ENCODE peak calls at places on chromosome 11, in ten cellular contexts. A is stimulated activated CD4-positive, alpha-beta T cell treated with anti-CD3 and anti-CD28 coated beads, TNF-alpha, amount 100 ng/mL, for 48 hours; M is HFFc6; Z is NCI-H1436; T is AG09319; X is nephron progenitor cell; J is posterior cingulate gyrus; R is hypothalamus; O is CD8-positive, alpha-beta memory T cell; K is COLO829. C is an unnamed sample.

GRCh38 chr11:131954146-131954545 is 583.7 kb downstream of the NTM start:
- DNase-seq in A (no peak), M (no peak), Z (no peak), T (no peak), X (no peak), J (no peak), R (no peak), O (no peak), K (no peak), C (no peak)

GRCh38 chr11:108965602-108966001 is 300.7 kb downstream of the DDX10 start:
- DNase-seq in A (no peak), M (peak), Z (no peak), T (peak), X (no peak), J (no peak), R (no peak), O (no peak), K (no peak), C (no peak)

GRCh38 chr11:134019500-134019899 is 49.4 kb upstream of the JAM3 start:
- DNase-seq in A (no peak), M (no peak), Z (no peak), T (no peak), X (no peak), J (no peak), R (no peak), O (no peak), K (no peak), C (no peak)

GRCh38 chr11:121482231-121483129 is 29.7 kb upstream of the SORL1-AS1 start:
- DNase-seq in A (peak), M (no peak), Z (no peak), T (no peak), X (no peak), J (no peak), R (peak), O (peak), K (peak), C (no peak)

GRCh38 chr11:132075447-132075846 is 705.0 kb downstream of the NTM start:
- DNase-seq in A (no peak), M (no peak), Z (no peak), T (no peak), X (no peak), J (no peak), R (no peak), O (no peak), K (no peak), C (no peak)

GRCh38 chr11:120056301-120057027 is 81.4 kb downstream of the TRIM29 start:
- DNase-seq in A (no peak), M (no peak), Z (no peak), T (no peak), X (no peak), J (no peak), R (peak), O (no peak), K (no peak), C (no peak)

GRCh38 chr11:56841210-56841810 is 92.8 kb upstream of the OR9G4 start:
- DNase-seq in A (no peak), M (peak), Z (peak), T (peak), X (peak), J (peak), R (peak), O (no peak), K (peak), C (peak)

GRCh38 chr11:19259487-19260345 is 19.0 kb upstream of the E2F8 start:
- DNase-seq in A (peak), M (peak), Z (peak), T (peak), X (peak), J (peak), R (peak), O (peak), K (no peak), C (peak)

GRCh38 chr11:10600570-10601248 is 32.2 kb upstream of the LYVE1 start:
- DNase-seq in A (no peak), M (no peak), Z (no peak), T (no peak), X (peak), J (no peak), R (no peak), O (no peak), K (no peak), C (no peak)

GRCh38 chr11:69417211-69418085 is 64.0 kb upstream of the LINC01488 start:
- DNase-seq in A (no peak), M (no peak), Z (no peak), T (no peak), X (peak), J (no peak), R (no peak), O (no peak), K (no peak), C (no peak)

GRCh38 chr11:119316017-119316728 is 757 bp downstream of the MCAM start:
- DNase-seq in A (no peak), M (no peak), Z (peak), T (no peak), X (no peak), J (peak), R (peak), O (no peak), K (no peak), C (peak)

GRCh38 chr11:130068546-130068985 is 1.1 kb upstream of the APLP2 start:
- DNase-seq in A (no peak), M (no peak), Z (no peak), T (no peak), X (no peak), J (no peak), R (no peak), O (no peak), K (no peak), C (no peak)

GRCh38 chr11:8092587-8093424 is 11.8 kb downstream of the TUB start:
- DNase-seq in A (peak), M (peak), Z (peak), T (peak), X (peak), J (peak), R (peak), O (no peak), K (peak), C (peak)

GRCh38 chr11:127195791-127196190 is 195.2 kb upstream of the KIRREL3 start:
- DNase-seq in A (no peak), M (no peak), Z (no peak), T (no peak), X (no peak), J (no peak), R (peak), O (no peak), K (no peak), C (no peak)

GRCh38 chr11:65383778-65384177 is 1.3 kb upstream of the SLC25A45 start:
- DNase-seq in A (no peak), M (no peak), Z (no peak), T (no peak), X (no peak), J (no peak), R (no peak), O (no peak), K (no peak), C (no peak)

GRCh38 chr11:120391297-120391696 is 55.1 kb downstream of the ARHGEF12 start:
- DNase-seq in A (no peak), M (no peak), Z (no peak), T (no peak), X (no peak), J (no peak), R (peak), O (no peak), K (peak), C (no peak)

GRCh38 chr11:117799634-117800033 is 2.6 kb upstream of the DSCAML1 start:
- DNase-seq in A (no peak), M (no peak), Z (no peak), T (no peak), X (no peak), J (no peak), R (no peak), O (no peak), K (no peak), C (no peak)

GRCh38 chr11:58905716-58906547 is 33.4 kb upstream of the GLYATL1 start:
- DNase-seq in A (no peak), M (peak), Z (peak), T (peak), X (peak), J (peak), R (peak), O (no peak), K (peak), C (no peak)

GRCh38 chr11:1672613-1673400 is 24.2 kb upstream of the KRTAP5-6 start:
- DNase-seq in A (no peak), M (no peak), Z (no peak), T (no peak), X (no peak), J (no peak), R (no peak), O (no peak), K (no peak), C (no peak)

GRCh38 chr11:77175869-77176539 is 48.0 kb downstream of the MYO7A start:
- DNase-seq in A (no peak), M (no peak), Z (no peak), T (no peak), X (peak), J (no peak), R (peak), O (no peak), K (no peak), C (no peak)